ENCODE peak calls at places on chromosomes 5 and 9, in seven cellular contexts. I, N, R, J, T, W and U are unnamed samples.
A peak's percentile ranks its signal among the peaks of the same experiment; 100 is the strongest.

GRCh38 chr9:83154087-83154736 is 91.3 kb upstream of the RASEF start:
- DNase-seq in I (no peak), N (no peak), R (no peak), J (no peak), T (no peak), W (no peak), U (no peak)

GRCh38 chr5:107593009-107593408 is 77.7 kb downstream of the EFNA5 start:
- DNase-seq in I (peak; percentile 33), N (no peak), R (no peak), J (peak; percentile 52), T (no peak), W (no peak), U (no peak)

GRCh38 chr5:138440226-138441073 is 1.6 kb downstream of the REEP2 start:
- DNase-seq in I (no peak), N (no peak), R (no peak), J (no peak), T (no peak), W (no peak), U (no peak)

GRCh38 chr5:176547811-176548210 is 1.3 kb upstream of the CDHR2 start:
- DNase-seq in I (no peak), N (no peak), R (no peak), J (no peak), T (no peak), W (no peak), U (no peak)

GRCh38 chr5:88389248-88390006 is 120.8 kb upstream of the TMEM161B start:
- DNase-seq in I (peak; percentile 51), N (no peak), R (no peak), J (peak; percentile 70), T (peak; percentile 39), W (no peak), U (no peak)

GRCh38 chr5:90802695-90803317 is 244.2 kb downstream of the ADGRV1 start:
- DNase-seq in I (peak; percentile 30), N (no peak), R (no peak), J (peak; percentile 52), T (peak; percentile 22), W (no peak), U (peak; percentile 35)

GRCh38 chr5:111092062-111092853 is at the start of gene WDR36:
- DNase-seq in I (peak; percentile 78), N (peak; percentile 89), R (peak; percentile 81), J (peak; percentile 93), T (peak; percentile 93), W (peak; percentile 89), U (peak; percentile 89)

GRCh38 chr9:137879566-137880150 is 2.1 kb downstream of the CACNA1B start:
- DNase-seq in I (no peak), N (no peak), R (no peak), J (no peak), T (no peak), W (no peak), U (no peak)